ENCODE peak calls at places on chromosomes 2 and 18, in five cellular contexts. M is activated effector memory CD4-positive, alpha-beta T cell treated with Interleukin-2 at 50 U/mL for 16 hours; Y is iPS-NIHi11; F is LoVo; S is right cardiac atrium. X is an unnamed sample.

GRCh38 chr18:43129946-43130523 is 14.6 kb upstream of the RIT2 start:
- DNase-seq in M (no peak), Y (no peak), F (no peak), S (peak; percentile 8), X (peak; percentile 2)

GRCh38 chr2:240637116-240637900 is 12.0 kb downstream of the GPR35 start:
- DNase-seq in M (no peak), Y (no peak), F (no peak), S (no peak), X (no peak)

GRCh38 chr2:230225486-230225885 is at the start of gene SP140:
- DNase-seq in M (peak; percentile 66), Y (no peak), F (no peak), S (peak; percentile 31), X (no peak)

GRCh38 chr2:44934024-44934423 is 7.5 kb upstream of the SIX3 start:
- DNase-seq in M (no peak), Y (no peak), F (no peak), S (no peak), X (no peak)

GRCh38 chr2:237427807-237428506 is 14.0 kb upstream of the COL6A3 start:
- DNase-seq in M (peak; percentile 20), Y (no peak), F (no peak), S (no peak), X (no peak)

GRCh38 chr2:96489673-96490072 is 15.5 kb downstream of the NEURL3 start:
- DNase-seq in M (no peak), Y (no peak), F (no peak), S (no peak), X (no peak)

GRCh38 chr2:3117650-3118216 is 259.9 kb downstream of the EIPR1 start:
- DNase-seq in M (no peak), Y (no peak), F (no peak), S (no peak), X (no peak)

GRCh38 chr2:69171070-69171811 is 158.3 kb downstream of the ANTXR1 start:
- DNase-seq in M (no peak), Y (no peak), F (no peak), S (no peak), X (no peak)

GRCh38 chr18:63298393-63299015 is 21.1 kb downstream of the BCL2 start:
- DNase-seq in M (peak; percentile 38), Y (no peak), F (no peak), S (no peak), X (no peak)

GRCh38 chr2:28643911-28644334 is 107.7 kb upstream of the PPP1CB start:
- DNase-seq in M (no peak), Y (no peak), F (no peak), S (no peak), X (no peak)

GRCh38 chr2:230170532-230170931 is 49.3 kb downstream of the SP110 start:
- DNase-seq in M (no peak), Y (no peak), F (peak; percentile 75), S (no peak), X (peak; percentile 31)

GRCh38 chr2:60118917-60119316 is 434.5 kb downstream of the BCL11A start:
- DNase-seq in M (no peak), Y (no peak), F (no peak), S (no peak), X (no peak)

X was measured in HuH-7.